ENCODE peak calls at places on chromosome 14, in four cellular contexts. Z is Calu3, J is mucosa of gallbladder, F is activated T-helper 1 cell treated with Interleukin-2 at 50 U/mL for 16 hours. U is an unnamed sample.

GRCh38 chr14:52111583-52111982 is 42.7 kb upstream of the NID2 start:
- DNase-seq in Z (no peak), J (no peak), F (no peak), U (no peak)

GRCh38 chr14:42806909-42807315 is 1200.2 kb downstream of the LRFN5 start:
- DNase-seq in Z (no peak), J (no peak), F (no peak), U (peak; percentile 4)

GRCh38 chr14:88879016-88879415 is 54.6 kb downstream of the TTC8 start:
- DNase-seq in Z (no peak), J (no peak), F (no peak), U (no peak)

GRCh38 chr14:72961579-72962335 is 35.5 kb downstream of the DCAF4 start:
- DNase-seq in Z (peak; percentile 70), J (no peak), F (no peak), U (no peak)

GRCh38 chr14:89773644-89774316 is 180.8 kb downstream of the EFCAB11 start:
- DNase-seq in Z (peak; percentile 67), J (peak; percentile 65), F (peak; percentile 30), U (no peak)

GRCh38 chr14:23300687-23301223 is 1.9 kb downstream of the PPP1R3E start:
- DNase-seq in Z (peak; percentile 13), J (peak; percentile 36), F (no peak), U (no peak)

GRCh38 chr14:76975865-76976622 is 52.5 kb downstream of the IRF2BPL start:
- DNase-seq in Z (no peak), J (no peak), F (no peak), U (no peak)

GRCh38 chr14:68172664-68173063 is 353.1 kb downstream of the RAD51B start:
- DNase-seq in Z (no peak), J (peak; percentile 16), F (no peak), U (no peak)

GRCh38 chr14:78172428-78172827 is 2.3 kb downstream of the NRXN3 start:
- DNase-seq in Z (no peak), J (no peak), F (no peak), U (no peak)

GRCh38 chr14:51242545-51243490 is 2.8 kb downstream of the TMX1 start:
- DNase-seq in Z (no peak), J (no peak), F (no peak), U (no peak)

U was measured in smooth muscle cell of the brain vasculature.